ENCODE peak calls at places on chromosome 6, in seven cellular contexts. One of them, this sample, is unnamed.

GRCh38 chr6:46963626-46964025 is 41.9 kb upstream of the ADGRF5 start:
- DNase-seq in Caki2: no peak
- DNase-seq in EL: peak
- DNase-seq in fibroblast of the conjunctiva: no peak
- DNase-seq in GDM1: no peak
- DNase-seq in lower lobe of right lung: no peak
- DNase-seq in ACHN: no peak
- DNase-seq in this sample: no peak

GRCh38 chr6:21887301-21888185 is 294.0 kb downstream of the SOX4 start:
- DNase-seq in lower lobe of right lung: no peak
- DNase-seq in fibroblast of the conjunctiva: no peak
- DNase-seq in ACHN: peak
- DNase-seq in EL: no peak
- DNase-seq in GDM1: no peak
- DNase-seq in Caki2: peak
- DNase-seq in this sample: no peak

GRCh38 chr6:1123976-1124375 is 187.9 kb upstream of the FOXQ1 start:
- DNase-seq in lower lobe of right lung: no peak
- DNase-seq in fibroblast of the conjunctiva: no peak
- DNase-seq in ACHN: peak
- DNase-seq in Caki2: peak
- DNase-seq in EL: no peak
- DNase-seq in GDM1: no peak
- DNase-seq in this sample: no peak

GRCh38 chr6:167306401-167306998 is 15.4 kb downstream of the UNC93A start:
- DNase-seq in EL: no peak
- DNase-seq in GDM1: no peak
- DNase-seq in Caki2: peak
- DNase-seq in fibroblast of the conjunctiva: no peak
- DNase-seq in ACHN: peak
- DNase-seq in lower lobe of right lung: no peak
- DNase-seq in this sample: no peak

GRCh38 chr6:50936277-50936681 is 117.6 kb downstream of the TFAP2B start:
- DNase-seq in lower lobe of right lung: no peak
- DNase-seq in ACHN: no peak
- DNase-seq in Caki2: no peak
- DNase-seq in EL: no peak
- DNase-seq in GDM1: no peak
- DNase-seq in fibroblast of the conjunctiva: peak
- DNase-seq in this sample: no peak

GRCh38 chr6:144559865-144560603 is 274.9 kb downstream of the UTRN start:
- DNase-seq in fibroblast of the conjunctiva: no peak
- DNase-seq in GDM1: no peak
- DNase-seq in ACHN: no peak
- DNase-seq in EL: peak
- DNase-seq in Caki2: peak
- DNase-seq in lower lobe of right lung: no peak
- DNase-seq in this sample: peak

GRCh38 chr6:15504581-15505350 is 158.1 kb downstream of the DTNBP1 start:
- DNase-seq in GDM1: no peak
- DNase-seq in EL: peak
- DNase-seq in lower lobe of right lung: no peak
- DNase-seq in fibroblast of the conjunctiva: peak
- DNase-seq in ACHN: peak
- DNase-seq in Caki2: peak
- DNase-seq in this sample: no peak

GRCh38 chr6:11600251-11600650 is 62.7 kb downstream of the TMEM170B start:
- DNase-seq in GDM1: no peak
- DNase-seq in EL: no peak
- DNase-seq in lower lobe of right lung: no peak
- DNase-seq in Caki2: no peak
- DNase-seq in fibroblast of the conjunctiva: no peak
- DNase-seq in ACHN: no peak
- DNase-seq in this sample: no peak

GRCh38 chr6:1767481-1768246 is 157.9 kb downstream of the FOXC1 start:
- DNase-seq in GDM1: no peak
- DNase-seq in ACHN: no peak
- DNase-seq in fibroblast of the conjunctiva: peak
- DNase-seq in Caki2: no peak
- DNase-seq in EL: peak
- DNase-seq in lower lobe of right lung: no peak
- DNase-seq in this sample: no peak

GRCh38 chr6:10694302-10695085 is at the start of the genes C6orf52 and PAK1IP1:
- DNase-seq in Caki2: peak
- DNase-seq in ACHN: peak
- DNase-seq in GDM1: peak
- DNase-seq in fibroblast of the conjunctiva: peak
- DNase-seq in lower lobe of right lung: peak
- DNase-seq in EL: peak
- DNase-seq in this sample: peak

GRCh38 chr6:2891768-2892170 is 11.3 kb downstream of the SERPINB9 start:
- DNase-seq in lower lobe of right lung: no peak
- DNase-seq in fibroblast of the conjunctiva: no peak
- DNase-seq in Caki2: no peak
- DNase-seq in EL: no peak
- DNase-seq in ACHN: no peak
- DNase-seq in GDM1: no peak
- DNase-seq in this sample: peak

GRCh38 chr6:22062807-22063408 is 233.9 kb downstream of the PRL start:
- DNase-seq in fibroblast of the conjunctiva: no peak
- DNase-seq in ACHN: no peak
- DNase-seq in EL: no peak
- DNase-seq in GDM1: peak
- DNase-seq in lower lobe of right lung: peak
- DNase-seq in Caki2: peak
- DNase-seq in this sample: no peak

GRCh38 chr6:139764498-139764986 is 390.1 kb upstream of the CITED2 start:
- DNase-seq in GDM1: peak
- DNase-seq in lower lobe of right lung: no peak
- DNase-seq in Caki2: peak
- DNase-seq in EL: peak
- DNase-seq in ACHN: peak
- DNase-seq in fibroblast of the conjunctiva: peak
- DNase-seq in this sample: no peak

GRCh38 chr6:3231213-3232016 is 4.0 kb upstream of the TUBB2B start:
- DNase-seq in fibroblast of the conjunctiva: peak
- DNase-seq in GDM1: no peak
- DNase-seq in Caki2: peak
- DNase-seq in EL: peak
- DNase-seq in ACHN: peak
- DNase-seq in lower lobe of right lung: peak
- DNase-seq in this sample: no peak

GRCh38 chr6:28543671-28544131 is 18.0 kb downstream of the GPX5 start:
- DNase-seq in ACHN: no peak
- DNase-seq in lower lobe of right lung: no peak
- DNase-seq in fibroblast of the conjunctiva: no peak
- DNase-seq in EL: no peak
- DNase-seq in Caki2: no peak
- DNase-seq in GDM1: peak
- DNase-seq in this sample: no peak

GRCh38 chr6:74780831-74781230 is 425.0 kb downstream of the COL12A1 start:
- DNase-seq in fibroblast of the conjunctiva: no peak
- DNase-seq in EL: no peak
- DNase-seq in ACHN: no peak
- DNase-seq in lower lobe of right lung: no peak
- DNase-seq in GDM1: no peak
- DNase-seq in Caki2: no peak
- DNase-seq in this sample: no peak

GRCh38 chr6:43575105-43575771 is 600 bp downstream of the XPO5 start:
- DNase-seq in GDM1: no peak
- DNase-seq in EL: peak
- DNase-seq in Caki2: no peak
- DNase-seq in fibroblast of the conjunctiva: no peak
- DNase-seq in ACHN: peak
- DNase-seq in lower lobe of right lung: peak
- DNase-seq in this sample: no peak

GRCh38 chr6:46072866-46073265 is 56.9 kb upstream of the ENPP4 start:
- DNase-seq in fibroblast of the conjunctiva: no peak
- DNase-seq in ACHN: no peak
- DNase-seq in Caki2: no peak
- DNase-seq in EL: no peak
- DNase-seq in GDM1: no peak
- DNase-seq in lower lobe of right lung: no peak
- DNase-seq in this sample: no peak

GRCh38 chr6:82959385-82959941 is 106.2 kb downstream of the UBE3D start:
- DNase-seq in ACHN: peak
- DNase-seq in Caki2: no peak
- DNase-seq in lower lobe of right lung: no peak
- DNase-seq in fibroblast of the conjunctiva: no peak
- DNase-seq in EL: peak
- DNase-seq in GDM1: no peak
- DNase-seq in this sample: no peak

GRCh38 chr6:11110921-11111768 is at the start of gene ERVFRD-1:
- DNase-seq in EL: no peak
- DNase-seq in GDM1: no peak
- DNase-seq in ACHN: no peak
- DNase-seq in lower lobe of right lung: no peak
- DNase-seq in Caki2: no peak
- DNase-seq in fibroblast of the conjunctiva: no peak
- DNase-seq in this sample: peak

GRCh38 chr6:138662474-138662873 is 111.1 kb upstream of the CCDC28A start:
- DNase-seq in fibroblast of the conjunctiva: no peak
- DNase-seq in lower lobe of right lung: no peak
- DNase-seq in Caki2: no peak
- DNase-seq in EL: no peak
- DNase-seq in ACHN: no peak
- DNase-seq in GDM1: no peak
- DNase-seq in this sample: no peak

GRCh38 chr6:38567436-38567835 is 72.3 kb downstream of the BTBD9 start:
- DNase-seq in GDM1: no peak
- DNase-seq in lower lobe of right lung: no peak
- DNase-seq in Caki2: no peak
- DNase-seq in ACHN: peak
- DNase-seq in EL: peak
- DNase-seq in fibroblast of the conjunctiva: peak
- DNase-seq in this sample: no peak

GRCh38 chr6:40011844-40012243 is 77.6 kb upstream of the MOCS1 start:
- DNase-seq in fibroblast of the conjunctiva: no peak
- DNase-seq in lower lobe of right lung: no peak
- DNase-seq in EL: no peak
- DNase-seq in GDM1: no peak
- DNase-seq in Caki2: no peak
- DNase-seq in ACHN: no peak
- DNase-seq in this sample: no peak

GRCh38 chr6:156434049-156434794 is 343.0 kb upstream of the ARID1B start:
- DNase-seq in lower lobe of right lung: no peak
- DNase-seq in EL: no peak
- DNase-seq in GDM1: no peak
- DNase-seq in Caki2: no peak
- DNase-seq in fibroblast of the conjunctiva: no peak
- DNase-seq in ACHN: no peak
- DNase-seq in this sample: no peak

GRCh38 chr6:30752164-30752927 is 8.0 kb upstream of the IER3 start:
- DNase-seq in ACHN: peak
- DNase-seq in lower lobe of right lung: peak
- DNase-seq in EL: peak
- DNase-seq in Caki2: peak
- DNase-seq in GDM1: no peak
- DNase-seq in fibroblast of the conjunctiva: peak
- DNase-seq in this sample: no peak

GRCh38 chr6:133017581-133017980 is 203.2 kb downstream of the RPS12 start:
- DNase-seq in fibroblast of the conjunctiva: peak
- DNase-seq in Caki2: no peak
- DNase-seq in GDM1: no peak
- DNase-seq in lower lobe of right lung: no peak
- DNase-seq in EL: no peak
- DNase-seq in ACHN: no peak
- DNase-seq in this sample: no peak

GRCh38 chr6:32202186-32202585 is 9.7 kb upstream of the GPSM3 start:
- DNase-seq in EL: no peak
- DNase-seq in lower lobe of right lung: no peak
- DNase-seq in ACHN: no peak
- DNase-seq in GDM1: no peak
- DNase-seq in Caki2: no peak
- DNase-seq in fibroblast of the conjunctiva: no peak
- DNase-seq in this sample: no peak

GRCh38 chr6:34324738-34325444 is 67.6 kb downstream of the NUDT3 start:
- DNase-seq in EL: no peak
- DNase-seq in ACHN: no peak
- DNase-seq in fibroblast of the conjunctiva: peak
- DNase-seq in GDM1: no peak
- DNase-seq in lower lobe of right lung: no peak
- DNase-seq in Caki2: no peak
- DNase-seq in this sample: no peak

GRCh38 chr6:6760054-6760453 is 171.5 kb downstream of the LY86 start:
- DNase-seq in ACHN: no peak
- DNase-seq in GDM1: no peak
- DNase-seq in EL: no peak
- DNase-seq in Caki2: no peak
- DNase-seq in fibroblast of the conjunctiva: no peak
- DNase-seq in lower lobe of right lung: no peak
- DNase-seq in this sample: no peak

GRCh38 chr6:27650620-27651370 is 177.9 kb upstream of the ZNF184 start:
- DNase-seq in lower lobe of right lung: no peak
- DNase-seq in Caki2: peak
- DNase-seq in EL: peak
- DNase-seq in fibroblast of the conjunctiva: peak
- DNase-seq in GDM1: peak
- DNase-seq in ACHN: peak
- DNase-seq in this sample: peak

GRCh38 chr6:15437090-15437489 is 191.2 kb downstream of the JARID2 start:
- DNase-seq in GDM1: no peak
- DNase-seq in ACHN: no peak
- DNase-seq in lower lobe of right lung: no peak
- DNase-seq in Caki2: no peak
- DNase-seq in fibroblast of the conjunctiva: no peak
- DNase-seq in EL: no peak
- DNase-seq in this sample: no peak

GRCh38 chr6:137688230-137688971 is 178.7 kb upstream of the TNFAIP3 start:
- DNase-seq in lower lobe of right lung: no peak
- DNase-seq in GDM1: no peak
- DNase-seq in ACHN: no peak
- DNase-seq in EL: no peak
- DNase-seq in Caki2: no peak
- DNase-seq in fibroblast of the conjunctiva: no peak
- DNase-seq in this sample: no peak

GRCh38 chr6:3715285-3715684 is 36.2 kb downstream of the PXDC1 start:
- DNase-seq in Caki2: no peak
- DNase-seq in fibroblast of the conjunctiva: no peak
- DNase-seq in lower lobe of right lung: no peak
- DNase-seq in GDM1: no peak
- DNase-seq in EL: no peak
- DNase-seq in ACHN: no peak
- DNase-seq in this sample: no peak